ENCODE peak calls at places on chromosomes 3 and 15, in five cellular contexts. One of them, this sample, is unnamed.

GRCh38 chr15:48447657-48448056 is 116.4 kb downstream of the DUT start:
- DNase-seq in NCI-H446: no peak
- DNase-seq in D341Med: no peak
- DNase-seq in ascending aorta: no peak
- DNase-seq in H4: no peak
- DNase-seq in this sample: no peak

GRCh38 chr3:13877911-13878710 is 1.8 kb downstream of the WNT7A start:
- DNase-seq in H4: no peak
- DNase-seq in ascending aorta: no peak
- DNase-seq in NCI-H446: no peak
- DNase-seq in D341Med: peak; percentile 64
- DNase-seq in this sample: no peak

GRCh38 chr15:77031376-77032050 is 36.6 kb downstream of the PSTPIP1 start:
- DNase-seq in ascending aorta: peak; percentile 6
- DNase-seq in NCI-H446: no peak
- DNase-seq in H4: no peak
- DNase-seq in D341Med: no peak
- DNase-seq in this sample: peak; percentile 12

GRCh38 chr3:66172394-66172793 is 48.4 kb upstream of the SLC25A26 start:
- DNase-seq in ascending aorta: no peak
- DNase-seq in NCI-H446: no peak
- DNase-seq in H4: no peak
- DNase-seq in D341Med: no peak
- DNase-seq in this sample: no peak

GRCh38 chr15:63166219-63166618 is 8.9 kb upstream of the RPS27L start:
- DNase-seq in NCI-H446: no peak
- DNase-seq in H4: no peak
- DNase-seq in ascending aorta: no peak
- DNase-seq in D341Med: no peak
- DNase-seq in this sample: no peak

GRCh38 chr15:57259511-57260143 is 116.7 kb upstream of the CGNL1 start:
- DNase-seq in NCI-H446: no peak
- DNase-seq in D341Med: peak; percentile 40
- DNase-seq in ascending aorta: no peak
- DNase-seq in H4: no peak
- DNase-seq in this sample: no peak

GRCh38 chr3:16928386-16929132 is 43.8 kb downstream of the PLCL2 start:
- DNase-seq in D341Med: no peak
- DNase-seq in H4: no peak
- DNase-seq in ascending aorta: no peak
- DNase-seq in NCI-H446: peak; percentile 39
- DNase-seq in this sample: no peak

GRCh38 chr3:25033407-25034029 is 394.5 kb upstream of the RARB start:
- DNase-seq in D341Med: peak; percentile 71
- DNase-seq in ascending aorta: no peak
- DNase-seq in H4: peak; percentile 37
- DNase-seq in NCI-H446: peak; percentile 63
- DNase-seq in this sample: no peak

GRCh38 chr3:63863150-63864007 is at the start of the genes ATXN7 and THOC7:
- DNase-seq in D341Med: peak; percentile 88
- DNase-seq in ascending aorta: no peak
- DNase-seq in H4: peak; percentile 15
- DNase-seq in NCI-H446: peak; percentile 36
- DNase-seq in this sample: no peak

GRCh38 chr15:38991701-38992100 is 427.1 kb upstream of the RASGRP1 start:
- DNase-seq in NCI-H446: no peak
- DNase-seq in D341Med: no peak
- DNase-seq in ascending aorta: no peak
- DNase-seq in H4: no peak
- DNase-seq in this sample: no peak

GRCh38 chr3:62876064-62876463 is 848 bp upstream of the CADPS start:
- DNase-seq in NCI-H446: no peak
- DNase-seq in ascending aorta: no peak
- DNase-seq in D341Med: peak; percentile 65
- DNase-seq in H4: peak; percentile 18
- DNase-seq in this sample: peak; percentile 16

GRCh38 chr3:190497809-190498208 is 16.1 kb upstream of the IL1RAP start:
- DNase-seq in ascending aorta: no peak
- DNase-seq in NCI-H446: no peak
- DNase-seq in H4: no peak
- DNase-seq in D341Med: no peak
- DNase-seq in this sample: no peak